ENCODE peak calls at places on chromosomes 1 and 21, in ten cellular contexts. T is kidney epithelial cell; R is cardiac muscle cell; Z is prostate gland; H is sigmoid colon; S is GM23338; Y is endothelial cell; B is CD8-positive, alpha-beta T cell; X is choroid plexus epithelial cell; K is GM10248. G is an unnamed sample.
A peak's percentile ranks its signal among the peaks of the same experiment; 100 is the strongest.

GRCh38 chr1:115036814-115037535 is 7.3 kb downstream of the TSHB start:
- DNase-seq in T (no peak), R (peak; percentile 86), Z (no peak), H (no peak), S (no peak), Y (no peak), B (no peak), X (no peak), K (no peak), G (no peak)

GRCh38 chr1:24119859-24120756 is 8.2 kb upstream of the MYOM3 start:
- DNase-seq in T (peak; percentile 41), R (no peak), Z (peak; percentile 66), H (no peak), S (no peak), Y (no peak), B (no peak), X (peak; percentile 41), K (no peak), G (no peak)

GRCh38 chr1:214124915-214125314 is 137.1 kb downstream of the PROX1 start:
- DNase-seq in T (no peak), R (no peak), Z (no peak), H (no peak), S (no peak), Y (no peak), B (no peak), X (no peak), K (no peak), G (no peak)

GRCh38 chr1:218384576-218384975 is 39.4 kb downstream of the TGFB2 start:
- DNase-seq in T (no peak), R (no peak), Z (no peak), H (no peak), S (no peak), Y (no peak), B (no peak), X (peak; percentile 59), K (no peak), G (no peak)

GRCh38 chr1:2378956-2379732 is 12.2 kb downstream of the MORN1 start:
- DNase-seq in T (no peak), R (no peak), Z (no peak), H (peak; percentile 36), S (no peak), Y (no peak), B (peak; percentile 5), X (no peak), K (no peak), G (no peak)

GRCh38 chr1:205062319-205062718 is 19.3 kb downstream of the CNTN2 start:
- DNase-seq in T (no peak), R (no peak), Z (no peak), H (peak; percentile 50), S (no peak), Y (no peak), B (no peak), X (no peak), K (no peak), G (no peak)

GRCh38 chr1:108897865-108898720 is 21.3 kb downstream of the GPSM2 start:
- DNase-seq in T (no peak), R (peak; percentile 67), Z (peak; percentile 29), H (no peak), S (peak; percentile 72), Y (no peak), B (no peak), X (peak; percentile 85), K (peak; percentile 44), G (no peak)

GRCh38 chr1:18225236-18225904 is 117.8 kb downstream of the IGSF21 start:
- DNase-seq in T (no peak), R (no peak), Z (no peak), H (no peak), S (no peak), Y (no peak), B (no peak), X (no peak), K (no peak), G (no peak)

GRCh38 chr1:58573705-58574591 is 3.1 kb downstream of the TACSTD2 start:
- DNase-seq in T (no peak), R (no peak), Z (no peak), H (no peak), S (no peak), Y (no peak), B (no peak), X (no peak), K (peak; percentile 76), G (no peak)

GRCh38 chr1:234672349-234673135 is 62.6 kb upstream of the IRF2BP2 start:
- DNase-seq in T (no peak), R (no peak), Z (no peak), H (no peak), S (no peak), Y (no peak), B (no peak), X (no peak), K (no peak), G (no peak)

GRCh38 chr1:36835696-36836095 is 198.6 kb downstream of the GRIK3 start:
- DNase-seq in T (no peak), R (no peak), Z (no peak), H (no peak), S (no peak), Y (no peak), B (no peak), X (no peak), K (no peak), G (no peak)

GRCh38 chr1:178599745-178600144 is 86.8 kb downstream of the TEX35 start:
- DNase-seq in T (no peak), R (no peak), Z (no peak), H (no peak), S (no peak), Y (no peak), B (no peak), X (no peak), K (no peak), G (no peak)

GRCh38 chr1:21520899-21521716 is 11.9 kb downstream of the ALPL start:
- DNase-seq in T (peak; percentile 45), R (no peak), Z (no peak), H (no peak), S (no peak), Y (no peak), B (no peak), X (peak; percentile 69), K (no peak), G (no peak)

GRCh38 chr21:26849428-26850115 is 4.4 kb upstream of the ADAMTS1 start:
- DNase-seq in T (no peak), R (peak; percentile 76), Z (no peak), H (no peak), S (peak; percentile 81), Y (no peak), B (no peak), X (peak; percentile 86), K (no peak), G (no peak)

GRCh38 chr21:16608209-16608830 is 878.5 kb downstream of the USP25 start:
- DNase-seq in T (no peak), R (no peak), Z (no peak), H (no peak), S (peak; percentile 72), Y (no peak), B (no peak), X (peak; percentile 19), K (no peak), G (no peak)
- TF ChIP-seq CTCF in T (peak; percentile 17), R (peak; percentile 34), Z (no peak), H (no peak), S (peak; percentile 68), Y (no peak), B (no peak), X (peak; percentile 46), K (no peak), G (no peak)

GRCh38 chr1:34549199-34549598 is 205.6 kb upstream of the GJB5 start:
- DNase-seq in T (no peak), R (peak; percentile 24), Z (peak; percentile 16), H (no peak), S (peak; percentile 80), Y (peak; percentile 69), B (no peak), X (no peak), K (no peak), G (peak; percentile 22)
- TF ChIP-seq CTCF in T (peak; percentile 26), R (no peak), Z (no peak), H (no peak), S (peak; percentile 61), Y (peak; percentile 43), B (no peak), X (no peak), K (peak; percentile 6), G (peak; percentile 52)

GRCh38 chr21:44377922-44378645 is 24.7 kb downstream of the TRPM2 start:
- DNase-seq in T (no peak), R (no peak), Z (no peak), H (no peak), S (no peak), Y (no peak), B (no peak), X (no peak), K (no peak), G (no peak)

GRCh38 chr21:44378646-44379581 is 25.5 kb downstream of the TRPM2 start:
- DNase-seq in T (no peak), R (no peak), Z (no peak), H (no peak), S (no peak), Y (no peak), B (no peak), X (no peak), K (no peak), G (no peak)

GRCh38 chr21:44375686-44376320 is 22.4 kb downstream of the TRPM2 start:
- DNase-seq in T (no peak), R (no peak), Z (no peak), H (no peak), S (no peak), Y (no peak), B (no peak), X (no peak), K (no peak), G (no peak)

GRCh38 chr21:44376606-44377005 is 23.2 kb downstream of the TRPM2 start:
- DNase-seq in T (no peak), R (no peak), Z (no peak), H (no peak), S (no peak), Y (no peak), B (no peak), X (no peak), K (no peak), G (no peak)

DNA sequence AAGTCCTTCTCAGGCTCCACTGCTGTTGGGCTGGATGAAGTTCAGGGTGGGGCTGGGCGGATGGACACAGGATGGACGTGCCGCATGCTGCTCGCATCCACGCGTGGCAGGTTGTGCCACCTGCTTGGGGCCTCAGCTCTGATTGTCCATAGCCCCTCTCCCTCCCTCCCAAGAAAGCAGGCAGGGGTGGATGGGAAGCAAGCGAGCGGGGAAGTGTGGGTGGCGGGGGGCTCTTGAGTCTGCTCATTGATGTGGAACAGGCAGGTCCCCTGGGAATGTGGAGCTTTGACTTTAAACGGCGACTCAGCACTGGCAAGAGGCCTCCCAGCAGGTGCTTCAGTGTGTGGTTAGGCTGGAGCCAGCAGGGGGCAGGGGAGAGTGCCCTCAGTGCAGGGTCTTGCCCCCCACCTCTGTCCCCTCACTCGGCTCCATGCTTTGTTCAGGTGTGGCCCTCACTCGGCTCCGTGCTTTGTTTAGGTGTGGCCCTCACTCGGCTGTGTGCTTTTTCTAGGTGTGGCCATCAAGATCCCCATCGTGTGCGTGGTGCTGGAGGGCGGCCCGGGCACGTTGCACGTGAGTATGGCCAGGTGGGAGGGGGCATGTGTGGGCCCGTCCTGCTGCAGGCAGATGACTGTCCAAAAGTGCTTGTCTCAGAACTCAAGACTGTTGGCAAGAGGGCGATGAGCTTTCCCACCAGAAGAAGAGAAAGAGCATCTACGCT is 23.9 kb downstream of the TRPM2 start:
- DNase-seq in T (no peak), R (peak; percentile 9), Z (no peak), H (no peak), S (peak; percentile 66), Y (no peak), B (no peak), X (no peak), K (no peak), G (no peak)
- TF ChIP-seq CTCF in T (no peak), R (no peak), Z (no peak), H (no peak), S (peak; percentile 45), Y (no peak), B (no peak), X (no peak), K (no peak), G (peak; percentile 36)

GRCh38 chr1:97668945-97669344 is 251.9 kb downstream of the DPYD start:
- DNase-seq in T (no peak), R (no peak), Z (no peak), H (no peak), S (no peak), Y (no peak), B (no peak), X (peak; percentile 89), K (peak; percentile 8), G (no peak)
- TF ChIP-seq CTCF in T (peak; percentile 21), R (no peak), Z (no peak), H (no peak), S (no peak), Y (no peak), B (no peak), X (peak; percentile 43), K (no peak), G (no peak)